ENCODE peak calls at places on chromosomes 2 and 18, in nine cellular contexts. One of them, this sample, is unnamed.

GRCh38 chr2:188028739-188029138 is 262.9 kb upstream of the GULP1 start:
- DNase-seq in PC-3: no peak
- DNase-seq in A549: no peak
- DNase-seq in GM23338: peak
- DNase-seq in cardiac muscle cell: no peak
- DNase-seq in adrenal gland: no peak
- DNase-seq in thoracic aorta: no peak
- DNase-seq in AG04449: no peak
- DNase-seq in uterus: no peak
- DNase-seq in this sample: no peak

GRCh38 chr18:23632615-23633014 is 30.1 kb downstream of the ANKRD29 start:
- DNase-seq in cardiac muscle cell: no peak
- DNase-seq in GM23338: no peak
- DNase-seq in adrenal gland: no peak
- DNase-seq in thoracic aorta: no peak
- DNase-seq in PC-3: no peak
- DNase-seq in AG04449: no peak
- DNase-seq in A549: no peak
- DNase-seq in uterus: no peak
- DNase-seq in this sample: no peak

GRCh38 chr2:240353944-240354343 is 81.5 kb upstream of the GPC1 start:
- DNase-seq in A549: no peak
- DNase-seq in adrenal gland: no peak
- DNase-seq in uterus: no peak
- DNase-seq in GM23338: no peak
- DNase-seq in PC-3: no peak
- DNase-seq in cardiac muscle cell: no peak
- DNase-seq in thoracic aorta: no peak
- DNase-seq in AG04449: no peak
- DNase-seq in this sample: no peak

GRCh38 chr18:36547544-36547943 is 250.0 kb downstream of the FHOD3 start:
- DNase-seq in adrenal gland: no peak
- DNase-seq in AG04449: no peak
- DNase-seq in uterus: no peak
- DNase-seq in thoracic aorta: no peak
- DNase-seq in PC-3: no peak
- DNase-seq in GM23338: no peak
- DNase-seq in A549: no peak
- DNase-seq in cardiac muscle cell: no peak
- DNase-seq in this sample: no peak

GRCh38 chr2:217360781-217361485 is 501.1 kb upstream of the TNP1 start:
- DNase-seq in AG04449: peak
- DNase-seq in uterus: peak
- DNase-seq in cardiac muscle cell: peak
- DNase-seq in adrenal gland: peak
- DNase-seq in PC-3: peak
- DNase-seq in A549: no peak
- DNase-seq in GM23338: no peak
- DNase-seq in thoracic aorta: no peak
- DNase-seq in this sample: peak

GRCh38 chr2:46591562-46591961 is 112.2 kb downstream of the TMEM247 start:
- DNase-seq in A549: no peak
- DNase-seq in AG04449: no peak
- DNase-seq in PC-3: no peak
- DNase-seq in adrenal gland: no peak
- DNase-seq in GM23338: no peak
- DNase-seq in uterus: no peak
- DNase-seq in thoracic aorta: no peak
- DNase-seq in cardiac muscle cell: no peak
- DNase-seq in this sample: no peak

GRCh38 chr2:137828624-137829023 is 135.6 kb upstream of the HNMT start:
- DNase-seq in cardiac muscle cell: no peak
- DNase-seq in A549: no peak
- DNase-seq in thoracic aorta: no peak
- DNase-seq in adrenal gland: no peak
- DNase-seq in AG04449: no peak
- DNase-seq in PC-3: no peak
- DNase-seq in uterus: no peak
- DNase-seq in GM23338: no peak
- DNase-seq in this sample: no peak

GRCh38 chr2:166485558-166486193 is 8.4 kb downstream of the SCN7A start:
- DNase-seq in thoracic aorta: no peak
- DNase-seq in GM23338: no peak
- DNase-seq in adrenal gland: no peak
- DNase-seq in A549: no peak
- DNase-seq in PC-3: no peak
- DNase-seq in AG04449: no peak
- DNase-seq in uterus: peak
- DNase-seq in cardiac muscle cell: peak
- DNase-seq in this sample: peak

GRCh38 chr2:25234756-25235155 is 66.4 kb upstream of the POMC start:
- DNase-seq in thoracic aorta: no peak
- DNase-seq in adrenal gland: no peak
- DNase-seq in PC-3: no peak
- DNase-seq in cardiac muscle cell: no peak
- DNase-seq in uterus: no peak
- DNase-seq in AG04449: no peak
- DNase-seq in A549: no peak
- DNase-seq in GM23338: no peak
- DNase-seq in this sample: no peak

GRCh38 chr2:62340981-62341624 is 145.2 kb downstream of the B3GNT2 start:
- DNase-seq in AG04449: no peak
- DNase-seq in adrenal gland: peak
- DNase-seq in PC-3: peak
- DNase-seq in thoracic aorta: no peak
- DNase-seq in GM23338: no peak
- DNase-seq in uterus: peak
- DNase-seq in A549: no peak
- DNase-seq in cardiac muscle cell: peak
- DNase-seq in this sample: peak

GRCh38 chr2:188381614-188382013 is 89.9 kb downstream of the GULP1 start:
- DNase-seq in A549: peak
- DNase-seq in PC-3: peak
- DNase-seq in thoracic aorta: no peak
- DNase-seq in AG04449: no peak
- DNase-seq in cardiac muscle cell: peak
- DNase-seq in adrenal gland: no peak
- DNase-seq in uterus: no peak
- DNase-seq in GM23338: no peak
- DNase-seq in this sample: no peak

GRCh38 chr2:8456149-8457091 is 225.4 kb upstream of the ID2 start:
- DNase-seq in cardiac muscle cell: no peak
- DNase-seq in A549: no peak
- DNase-seq in thoracic aorta: no peak
- DNase-seq in uterus: no peak
- DNase-seq in GM23338: peak
- DNase-seq in AG04449: no peak
- DNase-seq in PC-3: no peak
- DNase-seq in adrenal gland: no peak
- DNase-seq in this sample: no peak

GRCh38 chr18:68275616-68276015 is 439.3 kb downstream of the TMX3 start:
- DNase-seq in cardiac muscle cell: peak
- DNase-seq in PC-3: peak
- DNase-seq in uterus: no peak
- DNase-seq in AG04449: peak
- DNase-seq in thoracic aorta: no peak
- DNase-seq in GM23338: no peak
- DNase-seq in adrenal gland: no peak
- DNase-seq in A549: no peak
- DNase-seq in this sample: peak

GRCh38 chr2:20015482-20016083 is 3.1 kb upstream of the MATN3 start:
- DNase-seq in cardiac muscle cell: peak
- DNase-seq in PC-3: peak
- DNase-seq in AG04449: no peak
- DNase-seq in uterus: no peak
- DNase-seq in A549: peak
- DNase-seq in GM23338: peak
- DNase-seq in adrenal gland: no peak
- DNase-seq in thoracic aorta: no peak
- DNase-seq in this sample: peak

DNA sequence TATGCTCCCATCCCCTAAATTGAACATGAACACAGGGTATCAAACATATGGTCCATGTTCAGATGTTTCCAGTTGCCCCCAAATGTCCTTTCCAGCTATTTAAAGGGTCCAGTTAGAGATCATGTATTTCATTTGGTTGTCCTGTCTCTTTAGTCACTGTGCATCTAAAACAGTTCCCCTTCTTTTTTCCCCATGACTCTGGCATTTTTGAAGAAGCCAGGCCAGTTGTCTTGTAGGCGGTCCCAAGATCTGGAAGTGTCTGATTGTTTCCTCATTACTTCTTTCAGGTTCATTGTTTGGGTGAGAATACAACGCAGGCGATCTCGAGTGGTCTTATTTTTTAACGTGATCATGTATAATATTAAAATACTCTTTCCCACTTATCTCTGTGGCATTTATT is 7.9 kb downstream of the RAB31 start:
- DNase-seq in PC-3: no peak
- DNase-seq in cardiac muscle cell: no peak
- DNase-seq in adrenal gland: no peak
- DNase-seq in GM23338: no peak
- DNase-seq in A549: no peak
- DNase-seq in thoracic aorta: no peak
- DNase-seq in uterus: no peak
- DNase-seq in AG04449: no peak
- DNase-seq in this sample: no peak
- H3K4me3 ChIP-seq in PC-3: no peak
- H3K4me3 ChIP-seq in cardiac muscle cell: no peak
- H3K4me3 ChIP-seq in adrenal gland: no peak
- H3K4me3 ChIP-seq in GM23338: no peak
- H3K4me3 ChIP-seq in A549: no peak
- H3K4me3 ChIP-seq in thoracic aorta: no peak
- H3K4me3 ChIP-seq in uterus: no peak
- H3K4me3 ChIP-seq in AG04449: no peak
- H3K4me3 ChIP-seq in this sample: no peak

GRCh38 chr18:3667255-3668137 is 217.5 kb downstream of the TGIF1 start:
- DNase-seq in PC-3: no peak
- DNase-seq in uterus: no peak
- DNase-seq in cardiac muscle cell: no peak
- DNase-seq in GM23338: no peak
- DNase-seq in thoracic aorta: no peak
- DNase-seq in A549: no peak
- DNase-seq in adrenal gland: no peak
- DNase-seq in AG04449: no peak
- DNase-seq in this sample: no peak

GRCh38 chr18:3665187-3665586 is 215.2 kb downstream of the TGIF1 start:
- DNase-seq in PC-3: no peak
- DNase-seq in thoracic aorta: no peak
- DNase-seq in cardiac muscle cell: no peak
- DNase-seq in adrenal gland: no peak
- DNase-seq in uterus: no peak
- DNase-seq in AG04449: no peak
- DNase-seq in GM23338: no peak
- DNase-seq in A549: no peak
- DNase-seq in this sample: no peak

GRCh38 chr18:3665780-3666525 is 216.0 kb downstream of the TGIF1 start:
- DNase-seq in AG04449: peak
- DNase-seq in cardiac muscle cell: peak
- DNase-seq in GM23338: peak
- DNase-seq in uterus: peak
- DNase-seq in PC-3: peak
- DNase-seq in thoracic aorta: peak
- DNase-seq in adrenal gland: peak
- DNase-seq in A549: peak
- DNase-seq in this sample: peak

GRCh38 chr18:3664563-3665178 is 214.7 kb downstream of the TGIF1 start:
- DNase-seq in PC-3: no peak
- DNase-seq in adrenal gland: no peak
- DNase-seq in A549: no peak
- DNase-seq in uterus: no peak
- DNase-seq in AG04449: no peak
- DNase-seq in cardiac muscle cell: peak
- DNase-seq in GM23338: peak
- DNase-seq in thoracic aorta: no peak
- DNase-seq in this sample: no peak

GRCh38 chr18:3666526-3667254 is 216.7 kb downstream of the TGIF1 start:
- DNase-seq in GM23338: no peak
- DNase-seq in thoracic aorta: no peak
- DNase-seq in A549: no peak
- DNase-seq in AG04449: no peak
- DNase-seq in cardiac muscle cell: no peak
- DNase-seq in adrenal gland: no peak
- DNase-seq in uterus: no peak
- DNase-seq in PC-3: no peak
- DNase-seq in this sample: no peak
- TF ChIP-seq CTCF in GM23338: no peak
- TF ChIP-seq CTCF in thoracic aorta: no peak
- TF ChIP-seq CTCF in A549: no peak
- TF ChIP-seq CTCF in AG04449: no peak
- TF ChIP-seq CTCF in cardiac muscle cell: no peak
- TF ChIP-seq CTCF in adrenal gland: no peak
- TF ChIP-seq CTCF in uterus: no peak
- TF ChIP-seq CTCF in PC-3: no peak
- TF ChIP-seq CTCF in this sample: no peak

GRCh38 chr2:95346236-95346737 is 49.1 kb downstream of the KCNIP3 start:
- DNase-seq in adrenal gland: no peak
- DNase-seq in A549: peak
- DNase-seq in PC-3: peak
- DNase-seq in thoracic aorta: no peak
- DNase-seq in AG04449: no peak
- DNase-seq in uterus: peak
- DNase-seq in GM23338: no peak
- DNase-seq in cardiac muscle cell: peak
- DNase-seq in this sample: peak
- H3K4me3 ChIP-seq in adrenal gland: no peak
- H3K4me3 ChIP-seq in A549: peak
- H3K4me3 ChIP-seq in PC-3: peak
- H3K4me3 ChIP-seq in thoracic aorta: peak
- H3K4me3 ChIP-seq in AG04449: peak
- H3K4me3 ChIP-seq in uterus: peak
- H3K4me3 ChIP-seq in GM23338: peak
- H3K4me3 ChIP-seq in cardiac muscle cell: peak
- H3K4me3 ChIP-seq in this sample: peak

DNA sequence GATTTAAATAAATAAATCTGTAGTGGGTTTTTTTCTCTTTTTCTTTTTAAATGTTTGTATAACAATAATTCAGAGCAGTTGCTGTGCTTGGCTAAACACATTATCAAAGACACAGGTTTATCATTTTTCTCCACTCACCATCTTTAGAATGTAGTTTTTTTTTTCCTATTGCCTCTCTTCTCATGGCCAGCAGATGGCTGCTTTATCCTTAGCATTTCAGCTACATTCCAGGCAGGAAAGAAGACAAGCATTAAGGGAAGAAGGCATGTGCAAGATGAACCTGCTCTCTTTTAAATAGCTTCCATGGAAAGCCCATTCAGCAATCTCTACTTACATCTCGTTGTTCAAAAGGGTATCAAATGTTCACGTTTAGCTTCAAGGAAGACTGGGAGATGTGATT is 42.6 kb downstream of the ARHGAP15 start:
- DNase-seq in thoracic aorta: no peak
- DNase-seq in adrenal gland: no peak
- DNase-seq in PC-3: peak
- DNase-seq in GM23338: peak
- DNase-seq in uterus: no peak
- DNase-seq in AG04449: no peak
- DNase-seq in cardiac muscle cell: peak
- DNase-seq in A549: no peak
- DNase-seq in this sample: peak
- TF ChIP-seq CTCF in thoracic aorta: no peak
- TF ChIP-seq CTCF in adrenal gland: no peak
- TF ChIP-seq CTCF in PC-3: peak
- TF ChIP-seq CTCF in GM23338: peak
- TF ChIP-seq CTCF in uterus: no peak
- TF ChIP-seq CTCF in AG04449: peak
- TF ChIP-seq CTCF in cardiac muscle cell: peak
- TF ChIP-seq CTCF in A549: peak
- TF ChIP-seq CTCF in this sample: peak

This sample was measured in cardiac fibroblast.